ENCODE peak calls at places on chromosome 1, in eight cellular contexts. F, X, Q, G, P, D, A and N are unnamed samples.

GRCh38 chr1:245461681-245462080 is 306.9 kb downstream of the KIF26B start:
- DNase-seq in G (no peak), D (no peak), Q (no peak), F (no peak), X (no peak), P (no peak), A (no peak), N (no peak)

GRCh38 chr1:119549719-119550141 is 42.7 kb downstream of the HSD3B1 start:
- DNase-seq in Q (peak; percentile 76), F (no peak), A (peak; percentile 40), X (peak; percentile 82), P (peak; percentile 70), G (no peak), D (no peak), N (no peak)

GRCh38 chr1:24263211-24263610 is 55.9 kb upstream of the GRHL3 start:
- DNase-seq in P (no peak), G (no peak), D (no peak), X (no peak), F (no peak), A (no peak), Q (no peak), N (no peak)

GRCh38 chr1:161706483-161707347 is at the start of gene FCRLA:
- DNase-seq in G (no peak), Q (peak; percentile 95), D (no peak), F (no peak), A (peak; percentile 15), P (no peak), X (no peak), N (no peak)

GRCh38 chr1:11749996-11750395 is 12.0 kb upstream of the C1orf167 start:
- DNase-seq in X (no peak), A (no peak), D (no peak), G (no peak), Q (no peak), P (no peak), F (no peak), N (no peak)

GRCh38 chr1:172663726-172664125 is 4.8 kb downstream of the FASLG start:
- DNase-seq in Q (no peak), F (no peak), A (no peak), D (no peak), X (no peak), G (no peak), P (no peak), N (no peak)

GRCh38 chr1:17305576-17306095 is 2.4 kb upstream of the PADI4 start:
- DNase-seq in F (no peak), D (no peak), X (no peak), Q (no peak), P (no peak), A (no peak), G (no peak), N (no peak)

GRCh38 chr1:156115514-156116374 is 1.2 kb downstream of the LMNA start:
- DNase-seq in F (no peak), X (peak; percentile 63), D (peak; percentile 29), A (no peak), G (no peak), P (peak; percentile 81), Q (peak; percentile 62), N (no peak)

GRCh38 chr1:226309398-226310122 is 596 bp upstream of the LIN9 start:
- DNase-seq in Q (peak; percentile 12), P (no peak), X (peak; percentile 36), D (no peak), G (no peak), F (no peak), A (peak; percentile 38), N (no peak)